ENCODE peak calls at places on chromosome 22, in eight cellular contexts. O, K, U, W, T, E, Y and C are unnamed samples.

GRCh38 chr22:35477911-35478582 is 62.6 kb upstream of the RASD2 start:
- DNase-seq in O (peak; percentile 75), K (peak; percentile 47), U (peak; percentile 68), W (no peak), T (peak; percentile 64), E (no peak), Y (no peak), C (no peak)

GRCh38 chr22:26213826-26214225 is 44.6 kb downstream of the SEZ6L start:
- DNase-seq in O (no peak), K (no peak), U (no peak), W (no peak), T (no peak), E (no peak), Y (no peak), C (no peak)

GRCh38 chr22:39960791-39961746 is 872 bp downstream of the TMA7B start:
- DNase-seq in O (peak; percentile 95), K (no peak), U (no peak), W (peak; percentile 69), T (peak; percentile 99), E (peak; percentile 48), Y (no peak), C (no peak)

GRCh38 chr22:40396882-40397281 is 26.5 kb downstream of the SGSM3 start:
- DNase-seq in O (peak; percentile 82), K (peak; percentile 88), U (no peak), W (no peak), T (peak; percentile 80), E (no peak), Y (no peak), C (no peak)

GRCh38 chr22:35046744-35047462 is 19.1 kb upstream of the ISX start:
- DNase-seq in O (no peak), K (no peak), U (no peak), W (no peak), T (no peak), E (no peak), Y (no peak), C (no peak)

GRCh38 chr22:40334899-40335298 is 11.4 kb upstream of the ADSL start:
- DNase-seq in O (no peak), K (no peak), U (no peak), W (no peak), T (no peak), E (no peak), Y (no peak), C (no peak)

GRCh38 chr22:46622081-46622521 is 1.9 kb downstream of the GRAMD4 start:
- DNase-seq in O (no peak), K (no peak), U (no peak), W (no peak), T (no peak), E (no peak), Y (no peak), C (no peak)

GRCh38 chr22:48077699-48078098 is 1315.2 kb downstream of the TBC1D22A start:
- DNase-seq in O (no peak), K (no peak), U (no peak), W (no peak), T (no peak), E (no peak), Y (no peak), C (no peak)

GRCh38 chr22:49004484-49005399 is 822.9 kb downstream of the BRD1 start:
- DNase-seq in O (no peak), K (no peak), U (no peak), W (no peak), T (no peak), E (no peak), Y (no peak), C (no peak)

GRCh38 chr22:44743804-44744211 is 8.6 kb upstream of the ARHGAP8 start:
- DNase-seq in O (no peak), K (no peak), U (no peak), W (no peak), T (no peak), E (no peak), Y (no peak), C (no peak)

GRCh38 chr22:32612834-32613233 is 138.2 kb downstream of the FBXO7 start:
- DNase-seq in O (no peak), K (no peak), U (no peak), W (no peak), T (no peak), E (no peak), Y (no peak), C (no peak)

GRCh38 chr22:17891427-17892167 is 117.3 kb upstream of the BID start:
- DNase-seq in O (no peak), K (no peak), U (peak; percentile 37), W (no peak), T (no peak), E (no peak), Y (peak; percentile 67), C (no peak)

GRCh38 chr22:44862981-44863860 is 110.8 kb downstream of the ARHGAP8 start:
- DNase-seq in O (no peak), K (no peak), U (no peak), W (no peak), T (no peak), E (no peak), Y (no peak), C (no peak)

GRCh38 chr22:26894362-26894761 is 237.0 kb downstream of the MIAT start:
- DNase-seq in O (peak; percentile 9), K (no peak), U (no peak), W (no peak), T (no peak), E (no peak), Y (no peak), C (no peak)

GRCh38 chr22:44170470-44170869 is 10.3 kb upstream of the PARVG start:
- DNase-seq in O (no peak), K (no peak), U (no peak), W (no peak), T (no peak), E (no peak), Y (no peak), C (no peak)

GRCh38 chr22:41350087-41350486 is 31.7 kb upstream of the TEF start:
- DNase-seq in O (peak; percentile 79), K (no peak), U (no peak), W (no peak), T (no peak), E (no peak), Y (no peak), C (no peak)

GRCh38 chr22:40240671-40241070 is 62.9 kb downstream of the TNRC6B start:
- DNase-seq in O (no peak), K (no peak), U (no peak), W (no peak), T (no peak), E (no peak), Y (no peak), C (no peak)

GRCh38 chr22:40855960-40856512 is 403 bp downstream of the ST13 start:
- DNase-seq in O (peak; percentile 33), K (peak; percentile 21), U (no peak), W (no peak), T (peak; percentile 20), E (no peak), Y (peak; percentile 43), C (no peak)

GRCh38 chr22:36430863-36431262 is 43.1 kb upstream of the MYH9 start:
- DNase-seq in O (peak; percentile 38), K (peak; percentile 30), U (no peak), W (no peak), T (no peak), E (no peak), Y (no peak), C (no peak)

DNA sequence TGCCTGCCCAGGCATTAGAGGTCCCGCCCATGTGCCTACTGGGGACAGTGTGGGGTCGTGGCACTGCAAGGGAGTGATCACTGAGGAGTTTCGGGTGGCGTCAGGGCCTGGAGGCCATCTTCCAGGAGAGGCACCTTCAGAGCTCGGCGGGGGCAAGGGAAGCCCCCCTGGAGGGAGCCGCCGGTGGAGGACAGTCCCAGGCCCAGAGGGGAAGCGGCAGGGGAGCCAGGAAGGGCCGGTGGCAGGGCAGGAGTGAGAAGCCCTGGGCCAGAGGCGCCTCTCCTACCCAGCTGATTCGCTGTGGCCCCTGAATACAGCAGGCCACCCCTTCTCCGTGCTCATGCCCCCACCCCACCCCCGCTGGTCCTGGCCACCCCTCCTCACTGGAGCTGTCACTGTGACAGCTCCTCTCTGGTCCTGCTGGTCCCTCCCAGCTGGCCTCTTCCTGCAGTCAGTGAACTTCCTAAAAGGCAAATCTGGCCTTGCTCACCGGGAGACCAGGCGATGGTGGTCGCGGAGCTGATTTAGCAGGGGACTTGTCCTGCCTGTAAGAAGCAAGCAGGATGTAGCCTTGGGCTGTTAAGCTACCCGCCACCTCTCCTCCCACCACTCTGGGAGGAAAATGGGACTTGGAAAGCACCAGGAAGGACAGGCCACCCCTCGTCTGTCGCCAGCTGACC is 2.1 kb upstream of the MAPK11 start:
- DNase-seq in O (no peak), K (no peak), U (no peak), W (no peak), T (no peak), E (no peak), Y (no peak), C (no peak)
- TF ChIP-seq CTCF in O (no peak), K (no peak), U (no peak), W (no peak), T (no peak), E (no peak), Y (no peak), C (no peak)

GRCh38 chr22:42910221-42910942 is 53.3 kb upstream of the ARFGAP3 start:
- DNase-seq in O (no peak), K (no peak), U (no peak), W (no peak), T (no peak), E (no peak), Y (peak; percentile 49), C (no peak)
- TF ChIP-seq CTCF in O (no peak), K (no peak), U (no peak), W (no peak), T (no peak), E (no peak), Y (no peak), C (no peak)

GRCh38 chr22:19912236-19912999 is 29.2 kb upstream of the COMT start:
- DNase-seq in O (no peak), K (no peak), U (no peak), W (no peak), T (no peak), E (no peak), Y (no peak), C (no peak)
- TF ChIP-seq CTCF in O (peak; percentile 5), K (no peak), U (no peak), W (no peak), T (peak; percentile 9), E (no peak), Y (no peak), C (no peak)

DNA sequence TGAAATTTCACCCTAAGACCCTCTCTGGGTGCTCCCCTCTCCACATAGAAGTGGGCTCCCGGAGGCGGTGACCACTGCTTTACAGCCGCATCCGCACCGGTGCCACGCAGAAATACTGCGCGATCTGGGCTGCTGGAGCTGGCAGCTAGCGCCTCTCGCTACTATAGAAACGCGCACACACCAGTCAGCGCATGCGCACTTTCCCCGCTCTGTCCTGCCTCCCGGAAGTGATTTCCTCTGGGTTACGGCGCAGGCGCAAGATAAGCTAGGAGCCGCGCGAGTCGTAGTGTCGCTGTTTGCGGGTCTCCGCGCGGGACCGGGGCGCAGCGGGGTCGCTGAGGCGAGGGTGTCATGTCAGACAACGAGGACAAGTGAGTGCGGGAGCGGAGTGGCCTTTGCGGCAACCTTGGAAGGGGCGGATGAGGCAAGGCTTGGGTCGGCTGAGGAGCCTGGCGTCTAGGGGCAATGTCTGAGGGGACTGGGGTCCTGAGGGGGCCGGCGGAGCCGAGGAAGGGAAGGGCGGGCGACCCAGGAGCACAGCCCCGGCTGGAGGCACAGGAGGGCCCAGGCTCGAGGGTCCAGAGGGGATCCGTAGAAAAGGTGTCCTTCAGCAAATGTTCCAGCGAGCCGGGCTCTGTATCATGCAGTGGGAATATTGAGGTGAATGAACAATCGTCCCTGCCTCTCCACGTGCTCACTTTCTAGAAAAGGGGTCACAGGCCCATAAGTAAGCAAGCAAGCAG is at the start of the genes C22orf23 and POLR2F:
- DNase-seq in O (peak; percentile 96), K (peak; percentile 93), U (peak; percentile 98), W (peak; percentile 94), T (peak; percentile 91), E (peak; percentile 96), Y (peak; percentile 99), C (peak; percentile 89)
- TF ChIP-seq CTCF in O (no peak), K (peak; percentile 15), U (no peak), W (no peak), T (no peak), E (no peak), Y (peak; percentile 3), C (no peak)